ENCODE peak calls at places on chromosomes 2 and 18, in four cellular contexts. One of them, this sample, is unnamed.

GRCh38 chr2:181462032-181462431 is 4.8 kb downstream of the ITGA4 start:
- DNase-seq in GM12878: no peak
- DNase-seq in H1: no peak
- DNase-seq in K562: no peak
- DNase-seq in this sample: no peak

GRCh38 chr2:112305132-112305531 is 29.7 kb downstream of the ZC3H6 start:
- DNase-seq in GM12878: no peak
- DNase-seq in H1: no peak
- DNase-seq in K562: no peak
- DNase-seq in this sample: no peak

GRCh38 chr18:35936951-35937350 is 35.5 kb upstream of the RMP24 start:
- DNase-seq in GM12878: no peak
- DNase-seq in H1: no peak
- DNase-seq in K562: no peak
- DNase-seq in this sample: no peak

GRCh38 chr2:191847764-191848163 is 876 bp upstream of the CAVIN2 start:
- DNase-seq in GM12878: no peak
- DNase-seq in H1: no peak
- DNase-seq in K562: no peak
- DNase-seq in this sample: no peak

GRCh38 chr2:175950512-175950911 is 51.6 kb downstream of the LNPK start:
- DNase-seq in GM12878: no peak
- DNase-seq in H1: no peak
- DNase-seq in K562: no peak
- DNase-seq in this sample: no peak

GRCh38 chr2:36530178-36530982 is 67.6 kb downstream of the FEZ2 start:
- DNase-seq in GM12878: peak; percentile 43
- DNase-seq in H1: no peak
- DNase-seq in K562: no peak
- DNase-seq in this sample: no peak

GRCh38 chr2:179545024-179545423 is 280.4 kb upstream of the SESTD1 start:
- DNase-seq in GM12878: no peak
- DNase-seq in H1: no peak
- DNase-seq in K562: no peak
- DNase-seq in this sample: no peak

GRCh38 chr18:65706646-65707045 is 44.2 kb upstream of the CDH7 start:
- DNase-seq in GM12878: no peak
- DNase-seq in H1: no peak
- DNase-seq in K562: no peak
- DNase-seq in this sample: no peak

GRCh38 chr2:54632733-54633692 is 90.4 kb upstream of the EML6 start:
- DNase-seq in GM12878: no peak
- DNase-seq in H1: no peak
- DNase-seq in K562: no peak
- DNase-seq in this sample: no peak

GRCh38 chr2:163682695-163683094 is 53.1 kb downstream of the FIGN start:
- DNase-seq in GM12878: no peak
- DNase-seq in H1: no peak
- DNase-seq in K562: no peak
- DNase-seq in this sample: peak; percentile 56

GRCh38 chr2:195560209-195560907 is 96.7 kb upstream of the SLC39A10 start:
- DNase-seq in GM12878: no peak
- DNase-seq in H1: no peak
- DNase-seq in K562: no peak
- DNase-seq in this sample: no peak

GRCh38 chr18:45448871-45449270 is 166.4 kb upstream of the SLC14A2 start:
- DNase-seq in GM12878: no peak
- DNase-seq in H1: no peak
- DNase-seq in K562: no peak
- DNase-seq in this sample: no peak

GRCh38 chr2:218536804-218537494 is 31.2 kb downstream of the USP37 start:
- DNase-seq in GM12878: no peak
- DNase-seq in H1: no peak
- DNase-seq in K562: no peak
- DNase-seq in this sample: no peak

GRCh38 chr2:120930861-120931260 is 195.2 kb downstream of the GLI2 start:
- DNase-seq in GM12878: no peak
- DNase-seq in H1: no peak
- DNase-seq in K562: no peak
- DNase-seq in this sample: no peak

GRCh38 chr2:49255325-49256023 is 101.2 kb upstream of the FSHR start:
- DNase-seq in GM12878: no peak
- DNase-seq in H1: no peak
- DNase-seq in K562: no peak
- DNase-seq in this sample: no peak

GRCh38 chr18:5468394-5468793 is 75.4 kb downstream of the EPB41L3 start:
- DNase-seq in GM12878: no peak
- DNase-seq in H1: no peak
- DNase-seq in K562: no peak
- DNase-seq in this sample: no peak

GRCh38 chr2:17830053-17831034 is 14.1 kb downstream of the MSGN1 start:
- DNase-seq in GM12878: no peak
- DNase-seq in H1: peak; percentile 85
- DNase-seq in K562: peak; percentile 72
- DNase-seq in this sample: peak; percentile 87

GRCh38 chr2:120302301-120302700 is 43.6 kb upstream of the INHBB start:
- DNase-seq in GM12878: no peak
- DNase-seq in H1: no peak
- DNase-seq in K562: no peak
- DNase-seq in this sample: no peak

GRCh38 chr2:215711484-215712034 is 275.7 kb upstream of the FN1 start:
- DNase-seq in GM12878: no peak
- DNase-seq in H1: no peak
- DNase-seq in K562: no peak
- DNase-seq in this sample: peak; percentile 72

GRCh38 chr2:173076557-173077345 is 1.1 kb downstream of the MAP3K20 start:
- DNase-seq in GM12878: peak; percentile 20
- DNase-seq in H1: no peak
- DNase-seq in K562: peak; percentile 62
- DNase-seq in this sample: no peak

GRCh38 chr2:29063646-29064372 is 10.5 kb downstream of the PCARE start:
- DNase-seq in GM12878: no peak
- DNase-seq in H1: no peak
- DNase-seq in K562: no peak
- DNase-seq in this sample: no peak

GRCh38 chr2:238146884-238147544 is 8.5 kb downstream of the KLHL30 start:
- DNase-seq in GM12878: no peak
- DNase-seq in H1: no peak
- DNase-seq in K562: no peak
- DNase-seq in this sample: no peak

GRCh38 chr2:43051316-43051715 is 175.1 kb downstream of the ZFP36L2 start:
- DNase-seq in GM12878: no peak
- DNase-seq in H1: no peak
- DNase-seq in K562: no peak
- DNase-seq in this sample: no peak

GRCh38 chr2:197147942-197148341 is 162.6 kb downstream of the ANKRD44 start:
- DNase-seq in GM12878: no peak
- DNase-seq in H1: no peak
- DNase-seq in K562: no peak
- DNase-seq in this sample: no peak

GRCh38 chr2:185608799-185609198 is 129.8 kb upstream of the FSIP2 start:
- DNase-seq in GM12878: no peak
- DNase-seq in H1: no peak
- DNase-seq in K562: no peak
- DNase-seq in this sample: no peak

GRCh38 chr2:217901826-217902225 is 101.0 kb downstream of the TNS1 start:
- DNase-seq in GM12878: no peak
- DNase-seq in H1: no peak
- DNase-seq in K562: no peak
- DNase-seq in this sample: peak; percentile 66

GRCh38 chr18:32343634-32344033 is 127.0 kb downstream of the GAREM1 start:
- DNase-seq in GM12878: no peak
- DNase-seq in H1: no peak
- DNase-seq in K562: no peak
- DNase-seq in this sample: no peak

GRCh38 chr18:31598021-31598805 is 6.5 kb downstream of the TTR start:
- DNase-seq in GM12878: no peak
- DNase-seq in H1: no peak
- DNase-seq in K562: no peak
- DNase-seq in this sample: no peak

GRCh38 chr2:242032780-242033656 is 163.5 kb downstream of the RTP5 start:
- DNase-seq in GM12878: no peak
- DNase-seq in H1: no peak
- DNase-seq in K562: no peak
- DNase-seq in this sample: no peak

GRCh38 chr2:70728128-70728527 is 39.9 kb downstream of the ADD2 start:
- DNase-seq in GM12878: no peak
- DNase-seq in H1: peak; percentile 76
- DNase-seq in K562: no peak
- DNase-seq in this sample: no peak

GRCh38 chr2:43136862-43137261 is 89.5 kb downstream of the ZFP36L2 start:
- DNase-seq in GM12878: no peak
- DNase-seq in H1: no peak
- DNase-seq in K562: no peak
- DNase-seq in this sample: no peak

GRCh38 chr18:34595673-34596072 is 114.4 kb upstream of the DTNA start:
- DNase-seq in GM12878: no peak
- DNase-seq in H1: no peak
- DNase-seq in K562: no peak
- DNase-seq in this sample: peak; percentile 20

GRCh38 chr2:41475959-41476358 is 571.9 kb upstream of the PKDCC start:
- DNase-seq in GM12878: no peak
- DNase-seq in H1: no peak
- DNase-seq in K562: no peak
- DNase-seq in this sample: no peak

GRCh38 chr2:100119235-100119634 is 23.2 kb downstream of the AFF3 start:
- DNase-seq in GM12878: no peak
- DNase-seq in H1: no peak
- DNase-seq in K562: no peak
- DNase-seq in this sample: no peak

GRCh38 chr2:98558852-98559530 is 49.3 kb downstream of the COA5 start:
- DNase-seq in GM12878: no peak
- DNase-seq in H1: no peak
- DNase-seq in K562: no peak
- DNase-seq in this sample: no peak

GRCh38 chr2:36597003-36597531 is 901 bp downstream of the FEZ2 start:
- DNase-seq in GM12878: no peak
- DNase-seq in H1: no peak
- DNase-seq in K562: no peak
- DNase-seq in this sample: no peak

GRCh38 chr2:238113611-238114010 is 13.5 kb downstream of the ESPNL start:
- DNase-seq in GM12878: no peak
- DNase-seq in H1: no peak
- DNase-seq in K562: no peak
- DNase-seq in this sample: no peak

GRCh38 chr2:10526281-10526680 is 78.2 kb upstream of the ODC1 start:
- DNase-seq in GM12878: no peak
- DNase-seq in H1: no peak
- DNase-seq in K562: no peak
- DNase-seq in this sample: no peak

GRCh38 chr2:150526006-150526405 is 38.5 kb upstream of the RND3 start:
- DNase-seq in GM12878: no peak
- DNase-seq in H1: no peak
- DNase-seq in K562: no peak
- DNase-seq in this sample: no peak

GRCh38 chr2:150526827-150527226 is 39.4 kb upstream of the RND3 start:
- DNase-seq in GM12878: no peak
- DNase-seq in H1: no peak
- DNase-seq in K562: no peak
- DNase-seq in this sample: peak; percentile 24

GRCh38 chr2:150531626-150532419 is 44.4 kb upstream of the RND3 start:
- DNase-seq in GM12878: no peak
- DNase-seq in H1: no peak
- DNase-seq in K562: no peak
- DNase-seq in this sample: no peak

GRCh38 chr2:150530168-150530567 is 42.7 kb upstream of the RND3 start:
- DNase-seq in GM12878: no peak
- DNase-seq in H1: no peak
- DNase-seq in K562: no peak
- DNase-seq in this sample: no peak

GRCh38 chr2:150528861-150529801 is 41.7 kb upstream of the RND3 start:
- DNase-seq in GM12878: peak; percentile 45
- DNase-seq in H1: no peak
- DNase-seq in K562: no peak
- DNase-seq in this sample: no peak
- TF ChIP-seq CBX5 in GM12878: no peak
- TF ChIP-seq CBX5 in H1: no peak
- TF ChIP-seq CBX5 in K562: no peak
- TF ChIP-seq CBX5 in this sample: no peak

GRCh38 chr2:51000849-51001617 is 30.9 kb downstream of the NRXN1 start:
- DNase-seq in GM12878: no peak
- DNase-seq in H1: peak; percentile 17
- DNase-seq in K562: no peak
- DNase-seq in this sample: no peak

GRCh38 chr2:50995610-50996009 is 36.3 kb downstream of the NRXN1 start:
- DNase-seq in GM12878: no peak
- DNase-seq in H1: no peak
- DNase-seq in K562: no peak
- DNase-seq in this sample: no peak
- TF ChIP-seq RAD21 in GM12878: no peak
- TF ChIP-seq RAD21 in H1: no peak
- TF ChIP-seq RAD21 in K562: no peak
- TF ChIP-seq RAD21 in this sample: no peak

GRCh38 chr2:128836559-128837100 is 518.0 kb upstream of the HS6ST1 start:
- DNase-seq in GM12878: no peak
- DNase-seq in H1: no peak
- DNase-seq in K562: no peak
- DNase-seq in this sample: no peak

GRCh38 chr2:128834853-128835252 is 516.2 kb upstream of the HS6ST1 start:
- DNase-seq in GM12878: no peak
- DNase-seq in H1: no peak
- DNase-seq in K562: no peak
- DNase-seq in this sample: no peak

GRCh38 chr2:128834203-128834602 is 515.5 kb upstream of the HS6ST1 start:
- DNase-seq in GM12878: no peak
- DNase-seq in H1: no peak
- DNase-seq in K562: no peak
- DNase-seq in this sample: no peak

GRCh38 chr2:128835342-128835855 is 516.7 kb upstream of the HS6ST1 start:
- DNase-seq in GM12878: no peak
- DNase-seq in H1: no peak
- DNase-seq in K562: no peak
- DNase-seq in this sample: no peak

GRCh38 chr2:128835974-128836373 is 517.3 kb upstream of the HS6ST1 start:
- DNase-seq in GM12878: no peak
- DNase-seq in H1: no peak
- DNase-seq in K562: no peak
- DNase-seq in this sample: no peak
- TF ChIP-seq CBX5 in GM12878: no peak
- TF ChIP-seq CBX5 in H1: no peak
- TF ChIP-seq CBX5 in K562: no peak
- TF ChIP-seq CBX5 in this sample: no peak

GRCh38 chr2:199136241-199136640 is 321.5 kb downstream of the SATB2 start:
- DNase-seq in GM12878: no peak
- DNase-seq in H1: no peak
- DNase-seq in K562: no peak
- DNase-seq in this sample: no peak

GRCh38 chr2:199131256-199131655 is 326.5 kb downstream of the SATB2 start:
- DNase-seq in GM12878: no peak
- DNase-seq in H1: no peak
- DNase-seq in K562: no peak
- DNase-seq in this sample: no peak

GRCh38 chr2:199131876-199132275 is 325.9 kb downstream of the SATB2 start:
- DNase-seq in GM12878: no peak
- DNase-seq in H1: no peak
- DNase-seq in K562: no peak
- DNase-seq in this sample: no peak

GRCh38 chr2:199136681-199137080 is 321.1 kb downstream of the SATB2 start:
- DNase-seq in GM12878: no peak
- DNase-seq in H1: no peak
- DNase-seq in K562: peak; percentile 24
- DNase-seq in this sample: no peak
- TF ChIP-seq RAD21 in GM12878: no peak
- TF ChIP-seq RAD21 in H1: no peak
- TF ChIP-seq RAD21 in K562: no peak
- TF ChIP-seq RAD21 in this sample: no peak

This sample was measured in HepG2.